ENCODE peak calls at places on chromosome 1, in nine cellular contexts. One of them, this sample, is unnamed.
A peak's percentile ranks its signal among the peaks of the same experiment; 100 is the strongest.

GRCh38 chr1:50271968-50272578 is 151.2 kb downstream of the DMRTA2 start:
- DNase-seq in right atrium auricular region: no peak
- DNase-seq in OCI-LY7: peak; percentile 49
- DNase-seq in neural progenitor cell: peak; percentile 13
- DNase-seq in pancreas: peak; percentile 64
- DNase-seq in vagina: no peak
- DNase-seq in lower lobe of right lung: peak; percentile 54
- DNase-seq in esophagus muscularis mucosa: no peak
- DNase-seq in H9: peak; percentile 52
- DNase-seq in this sample: no peak

GRCh38 chr1:157235307-157235706 is 97.1 kb upstream of the ETV3 start:
- DNase-seq in pancreas: no peak
- DNase-seq in esophagus muscularis mucosa: peak; percentile 80
- DNase-seq in lower lobe of right lung: no peak
- DNase-seq in H9: no peak
- DNase-seq in neural progenitor cell: no peak
- DNase-seq in OCI-LY7: no peak
- DNase-seq in vagina: no peak
- DNase-seq in right atrium auricular region: no peak
- DNase-seq in this sample: no peak

GRCh38 chr1:226602186-226603029 is 53.8 kb downstream of the STUM start:
- DNase-seq in lower lobe of right lung: no peak
- DNase-seq in neural progenitor cell: no peak
- DNase-seq in esophagus muscularis mucosa: no peak
- DNase-seq in right atrium auricular region: no peak
- DNase-seq in pancreas: no peak
- DNase-seq in OCI-LY7: no peak
- DNase-seq in H9: no peak
- DNase-seq in vagina: no peak
- DNase-seq in this sample: peak; percentile 75

GRCh38 chr1:69991644-69992043 is 213.7 kb downstream of the LRRC40 start:
- DNase-seq in pancreas: no peak
- DNase-seq in lower lobe of right lung: no peak
- DNase-seq in right atrium auricular region: no peak
- DNase-seq in esophagus muscularis mucosa: no peak
- DNase-seq in OCI-LY7: no peak
- DNase-seq in vagina: no peak
- DNase-seq in neural progenitor cell: no peak
- DNase-seq in H9: no peak
- DNase-seq in this sample: no peak

GRCh38 chr1:113675299-113675698 is 84.0 kb downstream of the PHTF1 start:
- DNase-seq in right atrium auricular region: no peak
- DNase-seq in esophagus muscularis mucosa: no peak
- DNase-seq in OCI-LY7: no peak
- DNase-seq in neural progenitor cell: no peak
- DNase-seq in H9: no peak
- DNase-seq in lower lobe of right lung: no peak
- DNase-seq in vagina: no peak
- DNase-seq in pancreas: no peak
- DNase-seq in this sample: no peak

GRCh38 chr1:184242507-184242943 is 144.3 kb upstream of the C1orf21 start:
- DNase-seq in lower lobe of right lung: no peak
- DNase-seq in neural progenitor cell: peak; percentile 77
- DNase-seq in pancreas: no peak
- DNase-seq in H9: no peak
- DNase-seq in OCI-LY7: no peak
- DNase-seq in vagina: no peak
- DNase-seq in right atrium auricular region: no peak
- DNase-seq in esophagus muscularis mucosa: no peak
- DNase-seq in this sample: no peak

GRCh38 chr1:22803833-22804232 is 93.2 kb downstream of the EPHB2 start:
- DNase-seq in OCI-LY7: no peak
- DNase-seq in vagina: no peak
- DNase-seq in pancreas: no peak
- DNase-seq in neural progenitor cell: no peak
- DNase-seq in esophagus muscularis mucosa: no peak
- DNase-seq in right atrium auricular region: no peak
- DNase-seq in lower lobe of right lung: no peak
- DNase-seq in H9: no peak
- DNase-seq in this sample: no peak

GRCh38 chr1:84745857-84746256 is 55.6 kb upstream of the SSX2IP start:
- DNase-seq in right atrium auricular region: no peak
- DNase-seq in vagina: no peak
- DNase-seq in neural progenitor cell: no peak
- DNase-seq in OCI-LY7: no peak
- DNase-seq in H9: no peak
- DNase-seq in lower lobe of right lung: no peak
- DNase-seq in pancreas: no peak
- DNase-seq in esophagus muscularis mucosa: no peak
- DNase-seq in this sample: no peak

GRCh38 chr1:111197598-111198289 is 2.7 kb downstream of the DENND2D start:
- DNase-seq in H9: peak; percentile 85
- DNase-seq in OCI-LY7: peak; percentile 57
- DNase-seq in lower lobe of right lung: no peak
- DNase-seq in neural progenitor cell: peak; percentile 64
- DNase-seq in pancreas: no peak
- DNase-seq in esophagus muscularis mucosa: peak; percentile 60
- DNase-seq in right atrium auricular region: peak; percentile 34
- DNase-seq in vagina: no peak
- DNase-seq in this sample: no peak

GRCh38 chr1:9730096-9730901 is 78.8 kb downstream of the PIK3CD start:
- DNase-seq in H9: no peak
- DNase-seq in pancreas: no peak
- DNase-seq in OCI-LY7: no peak
- DNase-seq in lower lobe of right lung: peak; percentile 87
- DNase-seq in neural progenitor cell: no peak
- DNase-seq in right atrium auricular region: no peak
- DNase-seq in vagina: no peak
- DNase-seq in esophagus muscularis mucosa: no peak
- DNase-seq in this sample: peak; percentile 68

GRCh38 chr1:220385158-220385557 is 112.9 kb upstream of the RAB3GAP2 start:
- DNase-seq in lower lobe of right lung: no peak
- DNase-seq in pancreas: no peak
- DNase-seq in H9: no peak
- DNase-seq in neural progenitor cell: no peak
- DNase-seq in esophagus muscularis mucosa: no peak
- DNase-seq in right atrium auricular region: no peak
- DNase-seq in vagina: no peak
- DNase-seq in OCI-LY7: no peak
- DNase-seq in this sample: no peak

GRCh38 chr1:165877411-165877810 is 50.0 kb downstream of the UCK2 start:
- DNase-seq in OCI-LY7: no peak
- DNase-seq in H9: no peak
- DNase-seq in lower lobe of right lung: no peak
- DNase-seq in vagina: no peak
- DNase-seq in pancreas: no peak
- DNase-seq in esophagus muscularis mucosa: no peak
- DNase-seq in neural progenitor cell: no peak
- DNase-seq in right atrium auricular region: no peak
- DNase-seq in this sample: no peak

GRCh38 chr1:21449906-21450305 is 10.0 kb downstream of the NBPF3 start:
- DNase-seq in lower lobe of right lung: no peak
- DNase-seq in H9: no peak
- DNase-seq in vagina: no peak
- DNase-seq in pancreas: no peak
- DNase-seq in esophagus muscularis mucosa: no peak
- DNase-seq in OCI-LY7: no peak
- DNase-seq in right atrium auricular region: no peak
- DNase-seq in neural progenitor cell: no peak
- DNase-seq in this sample: no peak

GRCh38 chr1:103948526-103948925 is 198.8 kb downstream of the AMY1C start:
- DNase-seq in vagina: no peak
- DNase-seq in H9: no peak
- DNase-seq in lower lobe of right lung: no peak
- DNase-seq in OCI-LY7: peak; percentile 7
- DNase-seq in right atrium auricular region: no peak
- DNase-seq in esophagus muscularis mucosa: no peak
- DNase-seq in neural progenitor cell: no peak
- DNase-seq in pancreas: no peak
- DNase-seq in this sample: no peak

GRCh38 chr1:17874665-17875064 is 119.5 kb downstream of the ACTL8 start:
- DNase-seq in H9: no peak
- DNase-seq in vagina: no peak
- DNase-seq in lower lobe of right lung: no peak
- DNase-seq in pancreas: peak; percentile 6
- DNase-seq in right atrium auricular region: no peak
- DNase-seq in neural progenitor cell: peak; percentile 54
- DNase-seq in OCI-LY7: no peak
- DNase-seq in esophagus muscularis mucosa: no peak
- DNase-seq in this sample: peak; percentile 31

GRCh38 chr1:12407050-12407961 is 177.5 kb downstream of the VPS13D start:
- DNase-seq in neural progenitor cell: no peak
- DNase-seq in H9: no peak
- DNase-seq in OCI-LY7: no peak
- DNase-seq in esophagus muscularis mucosa: no peak
- DNase-seq in pancreas: no peak
- DNase-seq in right atrium auricular region: no peak
- DNase-seq in lower lobe of right lung: no peak
- DNase-seq in vagina: no peak
- DNase-seq in this sample: no peak

GRCh38 chr1:185488673-185489311 is 171.7 kb upstream of the IVNS1ABP start:
- DNase-seq in right atrium auricular region: no peak
- DNase-seq in vagina: no peak
- DNase-seq in pancreas: peak; percentile 63
- DNase-seq in OCI-LY7: no peak
- DNase-seq in lower lobe of right lung: no peak
- DNase-seq in esophagus muscularis mucosa: no peak
- DNase-seq in H9: no peak
- DNase-seq in neural progenitor cell: no peak
- DNase-seq in this sample: no peak

GRCh38 chr1:179129702-179130473 is 48.0 kb downstream of the TOR3A start:
- DNase-seq in H9: no peak
- DNase-seq in neural progenitor cell: no peak
- DNase-seq in lower lobe of right lung: no peak
- DNase-seq in pancreas: no peak
- DNase-seq in esophagus muscularis mucosa: no peak
- DNase-seq in OCI-LY7: peak; percentile 78
- DNase-seq in right atrium auricular region: no peak
- DNase-seq in vagina: no peak
- DNase-seq in this sample: no peak

GRCh38 chr1:219202567-219202966 is 28.9 kb downstream of the LYPLAL1 start:
- DNase-seq in H9: no peak
- DNase-seq in right atrium auricular region: no peak
- DNase-seq in esophagus muscularis mucosa: no peak
- DNase-seq in OCI-LY7: no peak
- DNase-seq in neural progenitor cell: no peak
- DNase-seq in vagina: no peak
- DNase-seq in pancreas: no peak
- DNase-seq in lower lobe of right lung: no peak
- DNase-seq in this sample: no peak
- H3K9me3 ChIP-seq in H9: no peaks in the 10 kb centered on the region
- H3K9me3 ChIP-seq in right atrium auricular region: no peaks in the 10 kb centered on the region
- H3K9me3 ChIP-seq in esophagus muscularis mucosa: no peaks in the 10 kb centered on the region
- H3K9me3 ChIP-seq in OCI-LY7: no peaks in the 10 kb centered on the region
- H3K9me3 ChIP-seq in neural progenitor cell: no peaks in the 10 kb centered on the region
- H3K9me3 ChIP-seq in vagina: no peaks in the 10 kb centered on the region
- H3K9me3 ChIP-seq in pancreas: no peaks in the 10 kb centered on the region
- H3K9me3 ChIP-seq in lower lobe of right lung: no peaks in the 10 kb centered on the region
- H3K9me3 ChIP-seq in this sample: no peaks in the 10 kb centered on the region

GRCh38 chr1:221772107-221772506 is 30.2 kb upstream of the DUSP10 start:
- DNase-seq in pancreas: no peak
- DNase-seq in OCI-LY7: no peak
- DNase-seq in neural progenitor cell: no peak
- DNase-seq in vagina: no peak
- DNase-seq in H9: no peak
- DNase-seq in right atrium auricular region: no peak
- DNase-seq in esophagus muscularis mucosa: no peak
- DNase-seq in lower lobe of right lung: no peak
- DNase-seq in this sample: no peak

GRCh38 chr1:221766210-221766609 is 24.3 kb upstream of the DUSP10 start:
- DNase-seq in pancreas: no peak
- DNase-seq in right atrium auricular region: no peak
- DNase-seq in lower lobe of right lung: no peak
- DNase-seq in esophagus muscularis mucosa: no peak
- DNase-seq in H9: no peak
- DNase-seq in OCI-LY7: no peak
- DNase-seq in vagina: no peak
- DNase-seq in neural progenitor cell: no peak
- DNase-seq in this sample: no peak

GRCh38 chr1:221765527-221765926 is 23.6 kb upstream of the DUSP10 start:
- DNase-seq in pancreas: no peak
- DNase-seq in neural progenitor cell: no peak
- DNase-seq in lower lobe of right lung: no peak
- DNase-seq in OCI-LY7: no peak
- DNase-seq in vagina: no peak
- DNase-seq in H9: no peak
- DNase-seq in esophagus muscularis mucosa: no peak
- DNase-seq in right atrium auricular region: no peak
- DNase-seq in this sample: no peak

GRCh38 chr1:221773383-221773782 is 31.5 kb upstream of the DUSP10 start:
- DNase-seq in vagina: no peak
- DNase-seq in lower lobe of right lung: no peak
- DNase-seq in esophagus muscularis mucosa: no peak
- DNase-seq in OCI-LY7: no peak
- DNase-seq in neural progenitor cell: no peak
- DNase-seq in pancreas: no peak
- DNase-seq in right atrium auricular region: no peak
- DNase-seq in H9: no peak
- DNase-seq in this sample: no peak

GRCh38 chr1:221768444-221769066 is 26.7 kb upstream of the DUSP10 start:
- DNase-seq in pancreas: no peak
- DNase-seq in H9: no peak
- DNase-seq in vagina: no peak
- DNase-seq in OCI-LY7: no peak
- DNase-seq in neural progenitor cell: no peak
- DNase-seq in lower lobe of right lung: no peak
- DNase-seq in esophagus muscularis mucosa: no peak
- DNase-seq in right atrium auricular region: no peak
- DNase-seq in this sample: no peak
- TF ChIP-seq CTCF in pancreas: no peak
- TF ChIP-seq CTCF in H9: peak; percentile 33
- TF ChIP-seq CTCF in vagina: no peak
- TF ChIP-seq CTCF in OCI-LY7: no peak
- TF ChIP-seq CTCF in neural progenitor cell: no peak
- TF ChIP-seq CTCF in lower lobe of right lung: peak; percentile 14
- TF ChIP-seq CTCF in esophagus muscularis mucosa: peak; percentile 5
- TF ChIP-seq CTCF in right atrium auricular region: no peak
- TF ChIP-seq CTCF in this sample: no peak

GRCh38 chr1:248239478-248239877 is 8.3 kb downstream of the OR2M4 start:
- DNase-seq in pancreas: no peak
- DNase-seq in lower lobe of right lung: no peak
- DNase-seq in right atrium auricular region: no peak
- DNase-seq in vagina: no peak
- DNase-seq in esophagus muscularis mucosa: no peak
- DNase-seq in H9: no peak
- DNase-seq in OCI-LY7: no peak
- DNase-seq in neural progenitor cell: no peak
- DNase-seq in this sample: no peak
- H3K9me3 ChIP-seq in pancreas: no peaks in the 10 kb centered on the region
- H3K9me3 ChIP-seq in lower lobe of right lung: no peaks in the 10 kb centered on the region
- H3K9me3 ChIP-seq in right atrium auricular region: no peaks in the 10 kb centered on the region
- H3K9me3 ChIP-seq in vagina: no peaks in the 10 kb centered on the region
- H3K9me3 ChIP-seq in esophagus muscularis mucosa: no peaks in the 10 kb centered on the region
- H3K9me3 ChIP-seq in H9: peaks cover 72% of the 10 kb centered on the region
- H3K9me3 ChIP-seq in OCI-LY7: no peaks in the 10 kb centered on the region
- H3K9me3 ChIP-seq in neural progenitor cell: peaks cover 19% of the 10 kb centered on the region
- H3K9me3 ChIP-seq in this sample: no peaks in the 10 kb centered on the region

DNA sequence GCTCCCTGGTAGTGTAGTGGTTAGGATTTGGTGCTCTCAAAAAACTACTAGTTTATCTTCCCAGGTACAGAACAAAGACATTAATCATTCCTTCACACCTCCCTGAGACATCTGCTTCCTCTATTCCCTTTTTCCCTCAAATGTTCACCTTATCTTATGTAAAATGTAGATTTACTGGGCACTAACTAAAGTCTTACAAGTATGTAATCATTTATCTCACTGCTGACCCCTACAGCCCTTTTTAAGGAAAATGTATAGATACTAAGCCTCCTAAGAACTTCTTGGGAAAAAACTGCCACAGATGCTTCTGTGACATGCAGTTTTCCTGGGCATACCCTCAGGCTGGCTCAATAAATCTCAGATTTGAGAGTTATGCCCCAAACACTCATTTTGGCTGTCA is 50.8 kb upstream of the NEK7 start:
- DNase-seq in OCI-LY7: no peak
- DNase-seq in pancreas: no peak
- DNase-seq in H9: no peak
- DNase-seq in lower lobe of right lung: no peak
- DNase-seq in right atrium auricular region: no peak
- DNase-seq in vagina: no peak
- DNase-seq in esophagus muscularis mucosa: no peak
- DNase-seq in neural progenitor cell: no peak
- DNase-seq in this sample: no peak
- TF ChIP-seq CTCF in OCI-LY7: peak; percentile 44
- TF ChIP-seq CTCF in pancreas: no peak
- TF ChIP-seq CTCF in H9: peak; percentile 39
- TF ChIP-seq CTCF in lower lobe of right lung: no peak
- TF ChIP-seq CTCF in right atrium auricular region: no peak
- TF ChIP-seq CTCF in vagina: no peak
- TF ChIP-seq CTCF in esophagus muscularis mucosa: no peak
- TF ChIP-seq CTCF in neural progenitor cell: peak; percentile 21
- TF ChIP-seq CTCF in this sample: no peak

This sample was measured in tibial artery.